ENCODE peak calls at places on chromosomes 3 and 15, in five cellular contexts. One of them, this sample, is unnamed.
A peak's percentile ranks its signal among the peaks of the same experiment; 100 is the strongest.

GRCh38 chr3:60610441-60611112 is 640.7 kb downstream of the FHIT start:
- DNase-seq in fibroblast of the aortic adventitia: peak; percentile 65
- DNase-seq in fibroblast of pulmonary artery: peak; percentile 27
- DNase-seq in endodermal cell: no peak
- DNase-seq in lung: peak; percentile 81
- DNase-seq in this sample: no peak

GRCh38 chr15:40413036-40413435 is 7.4 kb downstream of the IVD start:
- DNase-seq in fibroblast of the aortic adventitia: no peak
- DNase-seq in lung: no peak
- DNase-seq in endodermal cell: no peak
- DNase-seq in fibroblast of pulmonary artery: no peak
- DNase-seq in this sample: no peak

GRCh38 chr3:129195731-129196256 is 12.1 kb upstream of the CNBP start:
- DNase-seq in fibroblast of pulmonary artery: peak; percentile 95
- DNase-seq in endodermal cell: no peak
- DNase-seq in fibroblast of the aortic adventitia: peak; percentile 97
- DNase-seq in lung: peak; percentile 48
- DNase-seq in this sample: no peak

GRCh38 chr15:31471731-31472430 is 145.2 kb downstream of the KLF13 start:
- DNase-seq in endodermal cell: peak; percentile 9
- DNase-seq in fibroblast of the aortic adventitia: peak; percentile 95
- DNase-seq in fibroblast of pulmonary artery: peak; percentile 89
- DNase-seq in lung: no peak
- DNase-seq in this sample: peak; percentile 4

GRCh38 chr3:12175844-12176453 is 17.2 kb upstream of the TIMP4 start:
- DNase-seq in fibroblast of pulmonary artery: peak; percentile 81
- DNase-seq in endodermal cell: peak; percentile 90
- DNase-seq in lung: peak; percentile 63
- DNase-seq in fibroblast of the aortic adventitia: peak; percentile 67
- DNase-seq in this sample: peak; percentile 74

GRCh38 chr15:101497484-101498034 is 8.1 kb upstream of the PCSK6 start:
- DNase-seq in fibroblast of pulmonary artery: no peak
- DNase-seq in fibroblast of the aortic adventitia: no peak
- DNase-seq in lung: no peak
- DNase-seq in endodermal cell: no peak
- DNase-seq in this sample: peak; percentile 51

GRCh38 chr15:99114511-99115299 is 9.8 kb downstream of the SYNM start:
- DNase-seq in fibroblast of the aortic adventitia: no peak
- DNase-seq in endodermal cell: no peak
- DNase-seq in lung: no peak
- DNase-seq in fibroblast of pulmonary artery: no peak
- DNase-seq in this sample: no peak

GRCh38 chr3:114827495-114827894 is 319.6 kb downstream of the ZBTB20 start:
- DNase-seq in lung: no peak
- DNase-seq in fibroblast of pulmonary artery: peak; percentile 66
- DNase-seq in fibroblast of the aortic adventitia: peak; percentile 65
- DNase-seq in endodermal cell: no peak
- DNase-seq in this sample: peak; percentile 27

GRCh38 chr15:32994810-32995424 is 199.6 kb downstream of the FMN1 start:
- DNase-seq in fibroblast of the aortic adventitia: peak; percentile 84
- DNase-seq in lung: no peak
- DNase-seq in endodermal cell: no peak
- DNase-seq in fibroblast of pulmonary artery: peak; percentile 79
- DNase-seq in this sample: no peak

GRCh38 chr15:94421711-94422110 is 190.3 kb downstream of the MCTP2 start:
- DNase-seq in endodermal cell: no peak
- DNase-seq in fibroblast of the aortic adventitia: no peak
- DNase-seq in lung: no peak
- DNase-seq in fibroblast of pulmonary artery: no peak
- DNase-seq in this sample: no peak

GRCh38 chr15:95604634-95605036 is 725.9 kb upstream of the NR2F2 start:
- DNase-seq in fibroblast of the aortic adventitia: peak; percentile 98
- DNase-seq in lung: no peak
- DNase-seq in endodermal cell: no peak
- DNase-seq in fibroblast of pulmonary artery: peak; percentile 96
- DNase-seq in this sample: no peak

GRCh38 chr15:63495780-63496179 is 8.6 kb upstream of the USP3 start:
- DNase-seq in fibroblast of the aortic adventitia: no peak
- DNase-seq in endodermal cell: no peak
- DNase-seq in fibroblast of pulmonary artery: no peak
- DNase-seq in lung: no peak
- DNase-seq in this sample: no peak

GRCh38 chr3:129031476-129032215 is 28.9 kb upstream of the GP9 start:
- DNase-seq in lung: no peak
- DNase-seq in fibroblast of the aortic adventitia: no peak
- DNase-seq in endodermal cell: no peak
- DNase-seq in fibroblast of pulmonary artery: no peak
- DNase-seq in this sample: peak; percentile 30

GRCh38 chr3:187949093-187949820 is 204.0 kb upstream of the BCL6 start:
- DNase-seq in endodermal cell: no peak
- DNase-seq in fibroblast of the aortic adventitia: no peak
- DNase-seq in fibroblast of pulmonary artery: no peak
- DNase-seq in lung: no peak
- DNase-seq in this sample: no peak

GRCh38 chr3:147392083-147392916 is 14.0 kb downstream of the ZIC4 start:
- DNase-seq in fibroblast of the aortic adventitia: peak; percentile 42
- DNase-seq in lung: no peak
- DNase-seq in fibroblast of pulmonary artery: no peak
- DNase-seq in endodermal cell: peak; percentile 95
- DNase-seq in this sample: peak; percentile 91

GRCh38 chr3:10945683-10946287 is 46.8 kb upstream of the SLC6A1 start:
- DNase-seq in endodermal cell: peak; percentile 96
- DNase-seq in fibroblast of pulmonary artery: peak; percentile 57
- DNase-seq in lung: peak; percentile 56
- DNase-seq in fibroblast of the aortic adventitia: peak; percentile 47
- DNase-seq in this sample: peak; percentile 95

GRCh38 chr3:101038880-101039279 is 45.7 kb upstream of the ABI3BP start:
- DNase-seq in endodermal cell: no peak
- DNase-seq in fibroblast of the aortic adventitia: peak; percentile 53
- DNase-seq in fibroblast of pulmonary artery: no peak
- DNase-seq in lung: no peak
- DNase-seq in this sample: no peak

GRCh38 chr3:179801831-179802230 is 149.0 kb downstream of the USP13 start:
- DNase-seq in fibroblast of pulmonary artery: no peak
- DNase-seq in endodermal cell: no peak
- DNase-seq in lung: no peak
- DNase-seq in fibroblast of the aortic adventitia: no peak
- DNase-seq in this sample: no peak

DNA sequence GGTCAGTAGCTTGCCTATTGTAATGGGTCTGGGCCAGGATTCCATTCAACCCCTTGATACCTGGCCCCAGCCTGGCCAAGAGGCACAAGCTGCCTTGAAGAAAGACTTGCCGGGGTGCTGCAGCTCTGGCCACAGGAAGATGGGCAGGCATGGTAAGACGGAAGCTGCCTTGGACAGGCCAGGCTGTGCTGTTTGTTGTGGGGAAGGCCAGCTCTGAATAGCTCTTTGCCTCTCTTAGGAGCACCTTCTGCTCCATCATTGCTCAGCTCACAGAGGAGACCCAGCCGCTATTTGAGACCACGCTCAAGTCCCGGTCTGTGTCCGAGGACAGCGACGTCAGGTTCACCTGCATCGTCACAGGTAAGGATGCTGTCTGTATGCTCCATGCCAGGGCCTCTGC is 10.1 kb downstream of the ALPK3 start:
- DNase-seq in fibroblast of pulmonary artery: no peak
- DNase-seq in endodermal cell: peak; percentile 19
- DNase-seq in lung: no peak
- DNase-seq in fibroblast of the aortic adventitia: no peak
- DNase-seq in this sample: no peak
- H3K4me3 ChIP-seq in fibroblast of pulmonary artery: no peak overlapping the region
- H3K4me3 ChIP-seq in endodermal cell: no peak overlapping the region
- H3K4me3 ChIP-seq in lung: no peak overlapping the region
- H3K4me3 ChIP-seq in fibroblast of the aortic adventitia: no peak overlapping the region
- H3K4me3 ChIP-seq in this sample: no peak overlapping the region

GRCh38 chr15:93072440-93073394 is 16.3 kb downstream of the RGMA start:
- DNase-seq in endodermal cell: peak; percentile 95
- DNase-seq in fibroblast of pulmonary artery: peak; percentile 64
- DNase-seq in fibroblast of the aortic adventitia: peak; percentile 58
- DNase-seq in lung: peak; percentile 77
- DNase-seq in this sample: peak; percentile 98

GRCh38 chr15:93071469-93071891 is 17.5 kb downstream of the RGMA start:
- DNase-seq in lung: no peak
- DNase-seq in fibroblast of the aortic adventitia: peak; percentile 47
- DNase-seq in endodermal cell: peak; percentile 76
- DNase-seq in fibroblast of pulmonary artery: peak; percentile 41
- DNase-seq in this sample: peak; percentile 69

GRCh38 chr15:93072011-93072410 is 17.0 kb downstream of the RGMA start:
- DNase-seq in lung: no peak
- DNase-seq in fibroblast of the aortic adventitia: peak; percentile 84
- DNase-seq in endodermal cell: no peak
- DNase-seq in fibroblast of pulmonary artery: peak; percentile 62
- DNase-seq in this sample: peak; percentile 77

GRCh38 chr15:93070136-93070535 is 18.9 kb downstream of the RGMA start:
- DNase-seq in lung: no peak
- DNase-seq in fibroblast of the aortic adventitia: no peak
- DNase-seq in fibroblast of pulmonary artery: no peak
- DNase-seq in endodermal cell: no peak
- DNase-seq in this sample: peak; percentile 45

DNA sequence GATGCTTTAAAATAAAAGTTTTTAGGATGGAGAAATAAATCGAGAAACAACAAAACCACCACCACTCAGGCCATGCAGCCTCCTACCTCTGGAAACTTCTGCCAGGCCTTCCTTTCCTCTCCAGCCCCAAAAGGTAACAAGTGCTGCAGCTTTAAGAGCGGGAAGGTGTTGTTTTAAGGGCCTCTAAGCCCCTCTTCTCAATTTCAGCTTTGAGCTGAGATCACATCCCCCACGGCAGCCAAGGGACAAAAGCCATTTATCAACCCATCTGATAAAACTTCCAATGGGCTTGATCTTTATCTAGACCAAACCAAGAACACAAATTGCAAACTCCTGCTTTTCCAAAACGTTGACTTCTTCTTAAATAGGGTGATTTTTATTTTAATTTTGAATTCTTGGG is 18.1 kb downstream of the RGMA start:
- DNase-seq in lung: no peak
- DNase-seq in fibroblast of pulmonary artery: no peak
- DNase-seq in fibroblast of the aortic adventitia: no peak
- DNase-seq in endodermal cell: no peak
- DNase-seq in this sample: peak; percentile 31
- H3K4me3 ChIP-seq in lung: no peak overlapping the region
- H3K4me3 ChIP-seq in fibroblast of pulmonary artery: no peak overlapping the region
- H3K4me3 ChIP-seq in fibroblast of the aortic adventitia: peak overlapping the region; percentile 86
- H3K4me3 ChIP-seq in endodermal cell: peak overlapping the region; percentile 98
- H3K4me3 ChIP-seq in this sample: peak overlapping the region; percentile 82

GRCh38 chr3:184344579-184345350 is 7.4 kb downstream of the FAM131A start:
- DNase-seq in lung: no peak
- DNase-seq in fibroblast of the aortic adventitia: no peak
- DNase-seq in endodermal cell: no peak
- DNase-seq in fibroblast of pulmonary artery: no peak
- DNase-seq in this sample: peak; percentile 74

GRCh38 chr3:184347321-184348056 is 10.1 kb downstream of the FAM131A start:
- DNase-seq in fibroblast of the aortic adventitia: peak; percentile 71
- DNase-seq in endodermal cell: no peak
- DNase-seq in fibroblast of pulmonary artery: peak; percentile 47
- DNase-seq in lung: no peak
- DNase-seq in this sample: no peak

GRCh38 chr3:184348057-184348382 is 10.6 kb downstream of the FAM131A start:
- DNase-seq in fibroblast of pulmonary artery: no peak
- DNase-seq in endodermal cell: no peak
- DNase-seq in lung: no peak
- DNase-seq in fibroblast of the aortic adventitia: no peak
- DNase-seq in this sample: no peak

GRCh38 chr3:184346480-184346879 is 9.1 kb downstream of the FAM131A start:
- DNase-seq in lung: no peak
- DNase-seq in fibroblast of pulmonary artery: no peak
- DNase-seq in fibroblast of the aortic adventitia: no peak
- DNase-seq in endodermal cell: no peak
- DNase-seq in this sample: no peak

DNA sequence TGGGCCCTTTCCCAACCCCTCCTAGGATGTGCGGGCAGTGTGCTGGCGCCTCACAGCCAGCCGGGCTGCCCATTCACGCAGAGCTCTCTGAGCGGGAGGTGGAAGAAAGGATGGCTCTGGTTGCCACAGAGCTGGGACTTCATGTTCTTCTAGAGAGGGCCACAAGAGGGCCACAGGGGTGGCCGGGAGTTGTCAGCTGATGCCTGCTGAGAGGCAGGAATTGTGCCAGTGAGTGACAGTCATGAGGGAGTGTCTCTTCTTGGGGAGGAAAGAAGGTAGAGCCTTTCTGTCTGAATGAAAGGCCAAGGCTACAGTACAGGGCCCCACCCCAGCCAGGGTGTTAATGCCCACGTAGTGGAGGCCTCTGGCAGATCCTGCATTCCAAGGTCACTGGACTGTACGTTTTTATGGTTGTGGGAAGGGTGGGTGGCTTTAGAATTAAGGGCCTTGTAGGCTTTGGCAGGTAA is 8.3 kb downstream of the FAM131A start:
- DNase-seq in fibroblast of pulmonary artery: peak; percentile 67
- DNase-seq in endodermal cell: peak; percentile 94
- DNase-seq in fibroblast of the aortic adventitia: peak; percentile 51
- DNase-seq in lung: peak; percentile 77
- DNase-seq in this sample: peak; percentile 95
- H3K4me3 ChIP-seq in fibroblast of pulmonary artery: no peak overlapping the region
- H3K4me3 ChIP-seq in endodermal cell: no peak overlapping the region
- H3K4me3 ChIP-seq in fibroblast of the aortic adventitia: no peak overlapping the region
- H3K4me3 ChIP-seq in lung: no peak overlapping the region
- H3K4me3 ChIP-seq in this sample: no peak overlapping the region

GRCh38 chr3:1381647-1382036 is 288.8 kb downstream of the CNTN6 start:
- DNase-seq in fibroblast of the aortic adventitia: no peak
- DNase-seq in lung: no peak
- DNase-seq in fibroblast of pulmonary artery: no peak
- DNase-seq in endodermal cell: no peak
- DNase-seq in this sample: no peak
- H3K4me3 ChIP-seq in fibroblast of the aortic adventitia: no peak overlapping the region
- H3K4me3 ChIP-seq in lung: no peak overlapping the region
- H3K4me3 ChIP-seq in fibroblast of pulmonary artery: no peak overlapping the region
- H3K4me3 ChIP-seq in endodermal cell: no peak overlapping the region
- H3K4me3 ChIP-seq in this sample: no peak overlapping the region

DNA sequence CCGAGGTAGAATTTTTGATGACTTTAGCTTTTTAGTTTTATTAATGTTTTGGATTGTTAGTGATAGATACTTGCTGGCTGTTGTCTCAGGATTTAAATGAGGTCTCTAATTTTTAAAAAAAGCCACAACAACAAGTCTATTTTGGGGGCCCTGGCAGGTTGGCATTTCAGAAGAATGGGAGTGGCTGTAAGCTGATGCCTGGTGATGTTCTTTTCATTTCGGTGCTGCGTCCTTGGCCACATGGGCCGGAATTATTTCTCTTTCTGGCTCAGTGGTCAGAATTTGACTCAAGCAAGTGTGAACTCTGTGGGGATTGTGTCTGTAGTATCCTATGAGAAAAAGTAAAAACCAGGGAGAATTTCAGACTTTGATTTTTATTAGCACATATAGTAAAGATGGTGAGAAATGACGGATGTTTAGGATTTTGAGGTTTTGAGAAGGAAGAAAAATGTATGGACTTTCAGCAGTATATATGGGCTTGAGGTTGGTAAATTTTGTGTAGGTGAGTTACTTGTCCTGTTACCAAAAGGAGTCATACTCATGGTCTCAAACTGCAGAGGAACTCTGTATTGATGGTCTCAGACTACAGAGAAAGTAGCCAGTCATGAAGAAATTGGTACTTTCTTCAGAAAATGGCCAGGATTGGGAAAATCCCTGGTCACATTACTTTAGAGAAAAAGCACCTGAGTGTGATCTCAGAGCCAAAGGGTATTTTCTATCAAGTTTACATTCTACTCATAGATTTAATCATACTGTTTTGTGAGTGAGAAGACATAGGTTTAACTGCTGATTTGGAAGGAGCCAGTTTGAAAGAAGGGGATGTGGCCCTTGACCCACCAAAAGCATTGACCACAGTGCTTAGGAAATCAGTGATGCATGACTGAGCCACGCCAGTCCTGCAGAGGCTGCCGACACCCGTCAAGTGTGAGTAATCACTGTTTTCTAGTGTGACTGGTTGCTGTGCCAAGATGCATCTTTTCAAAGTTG is 203.3 kb downstream of the AKAP13 start:
- DNase-seq in fibroblast of the aortic adventitia: peak; percentile 58
- DNase-seq in endodermal cell: no peak
- DNase-seq in fibroblast of pulmonary artery: no peak
- DNase-seq in lung: peak; percentile 67
- DNase-seq in this sample: no peak
- H3K4me3 ChIP-seq in fibroblast of the aortic adventitia: peak overlapping the region; percentile 54
- H3K4me3 ChIP-seq in endodermal cell: no peak overlapping the region
- H3K4me3 ChIP-seq in fibroblast of pulmonary artery: peak overlapping the region; percentile 67
- H3K4me3 ChIP-seq in lung: no peak overlapping the region
- H3K4me3 ChIP-seq in this sample: no peak overlapping the region